ENCODE peak calls at places on chromosomes 6 and 20, in eight cellular contexts. Y is cardiac muscle cell, J is lung, G is heart right ventricle, F is hepatocyte, Z is psoas muscle, R is BJ, A is Peyer's patch. D is an unnamed sample.

GRCh38 chr6:57207872-57208271 is 14.2 kb downstream of the RAB23 start:
- DNase-seq in A (no peak), F (no peak), J (no peak), Y (no peak), G (no peak), Z (no peak), R (no peak), D (no peak)

GRCh38 chr20:2745936-2746635 is 53.5 kb downstream of the EBF4 start:
- DNase-seq in A (no peak), Z (no peak), G (no peak), F (no peak), Y (no peak), J (peak), R (no peak), D (no peak)

GRCh38 chr20:49132995-49133451 is 55.1 kb downstream of the STAU1 start:
- DNase-seq in Z (no peak), J (no peak), F (peak), G (peak), Y (peak), R (peak), A (no peak), D (peak)

GRCh38 chr6:31922942-31923341 is 4.6 kb upstream of the C2 start:
- DNase-seq in A (no peak), Z (no peak), R (no peak), F (no peak), G (no peak), J (no peak), Y (no peak), D (no peak)

GRCh38 chr20:44765647-44766367 is 20.1 kb downstream of the KCNK15 start:
- DNase-seq in Y (no peak), R (no peak), Z (no peak), J (no peak), A (no peak), G (no peak), F (no peak), D (no peak)

GRCh38 chr6:56040271-56040670 is 164.9 kb upstream of the BMP5 start:
- DNase-seq in Y (no peak), R (peak), A (no peak), G (no peak), J (no peak), F (no peak), Z (no peak), D (peak)

GRCh38 chr6:80637312-80637711 is 530.8 kb downstream of the BCKDHB start:
- DNase-seq in Y (no peak), R (no peak), G (no peak), F (no peak), A (no peak), Z (no peak), J (no peak), D (no peak)

GRCh38 chr6:41939091-41939847 is 2.3 kb downstream of the CCND3 start:
- DNase-seq in F (peak), Z (peak), A (no peak), R (no peak), G (peak), J (peak), Y (no peak), D (no peak)

DNA sequence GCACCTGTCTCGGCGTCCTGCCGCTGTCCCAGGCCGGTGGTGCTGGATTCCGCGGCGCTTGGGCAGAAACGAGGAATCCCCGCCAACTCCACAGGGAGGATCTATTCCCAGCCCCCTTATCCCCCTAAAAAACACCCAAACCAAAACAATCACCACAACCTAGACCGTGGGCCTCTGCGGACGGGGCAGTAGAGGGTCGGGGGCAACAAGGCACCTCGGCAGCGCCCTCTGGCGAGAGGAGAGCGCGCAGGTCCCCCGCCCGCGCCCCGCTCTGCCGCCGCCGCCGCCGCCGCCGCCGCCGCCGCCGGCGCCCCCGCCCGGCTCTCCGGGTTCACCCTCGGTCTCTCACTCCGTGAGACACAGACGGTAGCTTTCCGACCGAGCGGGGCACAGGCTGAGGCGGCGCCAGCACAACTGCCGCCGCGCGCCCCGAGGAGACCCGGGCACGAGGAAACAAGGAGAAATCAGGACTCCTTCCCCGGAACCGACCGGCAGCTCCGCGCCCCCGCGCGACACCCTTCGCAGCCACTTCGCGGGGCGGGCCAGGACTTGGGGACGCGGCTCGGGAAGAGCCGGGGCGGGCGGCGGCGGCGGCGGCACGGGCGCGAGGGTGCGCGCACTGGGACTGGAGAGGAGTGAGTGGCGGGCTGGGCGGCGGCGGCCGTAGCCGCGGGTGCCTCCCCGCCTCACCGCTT is at the start of gene SLC35F1:
- DNase-seq in A (peak), R (no peak), Z (peak), G (peak), Y (peak), F (peak), J (peak), D (peak)
- H3K4me3 ChIP-seq in A (peak), R (peak), Z (peak), G (peak), Y (peak), F (peak), J (peak), D (peak)

DNA sequence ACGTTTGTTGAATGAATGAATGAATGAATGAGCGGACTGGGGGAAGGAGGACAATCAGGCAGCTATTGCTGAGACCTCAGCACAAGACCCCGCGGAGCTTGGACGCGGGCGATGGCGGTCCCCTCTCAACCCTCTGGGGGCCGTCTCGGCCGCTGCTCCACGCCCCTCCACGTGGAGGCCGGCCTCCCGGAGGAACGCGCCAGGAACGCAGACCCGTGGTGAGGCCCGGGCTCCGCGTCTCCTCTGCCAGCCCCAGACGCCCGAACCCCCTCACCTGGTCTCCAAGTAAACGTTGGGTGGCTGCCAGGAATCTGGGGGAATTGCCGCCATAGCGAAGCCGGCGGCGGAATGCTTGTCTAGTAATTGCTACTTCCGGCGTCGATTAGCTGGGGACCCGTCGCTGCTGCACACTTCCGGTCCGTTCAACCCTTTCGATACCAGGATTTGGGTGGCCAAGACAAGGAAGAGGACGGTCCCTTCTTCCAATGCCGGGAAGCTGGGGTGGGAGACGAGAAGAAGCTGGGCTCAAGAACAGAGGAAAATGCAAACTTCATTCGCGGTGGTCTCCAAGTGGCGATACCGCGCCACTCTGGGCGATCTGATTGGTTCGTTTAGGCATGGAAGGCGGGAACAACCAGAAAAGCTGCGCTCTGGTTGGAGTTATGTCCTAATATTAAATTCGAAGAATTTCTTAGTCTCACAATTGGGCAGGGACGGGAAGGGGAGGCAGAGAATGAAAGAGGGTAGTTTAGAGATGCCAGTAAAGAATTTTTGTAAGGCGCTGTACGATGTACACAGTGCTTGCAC is at the start of gene PPIL1:
- DNase-seq in A (peak), F (peak), R (no peak), J (peak), Y (peak), G (peak), Z (peak), D (peak)
- TF ChIP-seq CTCF in A (no peak), F (no peak), R (no peak), J (no peak), Y (no peak), G (no peak), Z (no peak), D (no peak)

GRCh38 chr6:19759117-19759880 is 77.9 kb upstream of the ID4 start:
- DNase-seq in Z (no peak), F (no peak), Y (no peak), G (no peak), A (no peak), R (peak), J (no peak), D (peak)
- H3K4me3 ChIP-seq in Z (no peak), F (no peak), Y (no peak), G (no peak), A (no peak), R (no peak), J (no peak), D (no peak)

DNA sequence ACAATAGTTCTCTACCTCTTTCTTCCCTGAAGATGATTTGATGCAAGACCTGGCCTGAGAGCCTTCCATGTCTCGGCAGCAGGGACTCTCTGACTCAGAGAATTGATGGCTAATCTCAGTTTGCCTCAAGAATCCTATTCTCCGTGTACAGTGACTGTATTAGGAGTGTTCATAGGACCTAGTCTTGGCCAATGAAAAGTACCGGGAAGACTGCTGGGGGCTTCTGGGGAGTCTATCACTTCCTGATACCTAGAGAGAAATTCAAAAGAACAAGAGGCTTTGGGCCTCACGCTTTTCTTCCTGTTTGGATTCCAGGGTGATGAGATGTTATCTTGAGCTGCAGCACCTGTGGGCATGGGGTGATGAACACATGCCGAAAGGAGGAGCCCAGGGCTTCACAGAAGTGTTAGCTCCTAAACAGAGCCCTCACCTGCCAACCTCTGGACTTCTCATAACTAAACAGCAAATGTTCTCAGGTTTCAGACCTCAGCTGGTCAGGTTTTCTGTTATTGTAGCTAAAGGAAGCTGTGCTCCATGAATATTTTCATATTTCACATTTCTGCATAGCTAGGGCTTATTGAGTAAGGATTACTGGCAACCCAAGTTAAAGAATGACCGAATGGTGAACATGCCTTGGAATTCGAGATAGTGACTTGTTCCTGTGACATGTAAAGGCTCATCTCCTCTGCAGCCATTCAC is 323.1 kb upstream of the AGPAT4 start:
- DNase-seq in A (no peak), G (no peak), Z (no peak), Y (no peak), R (no peak), F (no peak), J (no peak), D (no peak)
- TF ChIP-seq CTCF in A (no peak), G (no peak), Z (no peak), Y (no peak), R (no peak), F (no peak), J (no peak), D (no peak)

D was measured in astrocyte of the cerebellum.